ENCODE peak calls at places on chromosome 1, in five cellular contexts. B is HFF-Myc, K is OCI-LY7, L is HFFc6, S is kidney. G is an unnamed sample.

GRCh38 chr1:147516157-147516917 is 25.0 kb upstream of the BCL9 start:
- DNase-seq in B (no peak), K (no peak), L (no peak), S (no peak), G (no peak)

GRCh38 chr1:201759194-201759814 is 69.7 kb upstream of the IPO9 start:
- DNase-seq in B (no peak), K (no peak), L (peak; percentile 59), S (no peak), G (no peak)

GRCh38 chr1:205656236-205656635 is 24.1 kb downstream of the SLC45A3 start:
- DNase-seq in B (no peak), K (no peak), L (no peak), S (no peak), G (no peak)

GRCh38 chr1:220689696-220690095 is 467 bp upstream of the C1orf115 start:
- DNase-seq in B (no peak), K (no peak), L (no peak), S (no peak), G (no peak)

GRCh38 chr1:177873238-177873637 is 96.6 kb downstream of the SEC16B start:
- DNase-seq in B (peak; percentile 86), K (no peak), L (peak; percentile 89), S (no peak), G (no peak)

GRCh38 chr1:62271137-62271536 is 48.1 kb downstream of the KANK4 start:
- DNase-seq in B (no peak), K (no peak), L (no peak), S (no peak), G (no peak)

GRCh38 chr1:58627221-58627620 is 50.2 kb upstream of the TACSTD2 start:
- DNase-seq in B (no peak), K (no peak), L (no peak), S (no peak), G (no peak)

GRCh38 chr1:115300087-115300856 is 37.8 kb downstream of the NGF start:
- DNase-seq in B (peak; percentile 71), K (peak; percentile 30), L (peak; percentile 73), S (no peak), G (no peak)

GRCh38 chr1:176073524-176074157 is 133.4 kb downstream of the COP1 start:
- DNase-seq in B (peak; percentile 54), K (peak; percentile 77), L (peak; percentile 52), S (no peak), G (peak; percentile 38)

GRCh38 chr1:24619376-24619775 is 23.7 kb upstream of the SRRM1 start:
- DNase-seq in B (no peak), K (no peak), L (no peak), S (no peak), G (no peak)

GRCh38 chr1:241711326-241711725 is 59.2 kb downstream of the WDR64 start:
- DNase-seq in B (no peak), K (no peak), L (no peak), S (no peak), G (no peak)

GRCh38 chr1:19484338-19484792 is 974 bp downstream of the CAPZB start:
- DNase-seq in B (no peak), K (no peak), L (no peak), S (peak; percentile 85), G (no peak)

GRCh38 chr1:214549604-214550338 is 1.6 kb downstream of the PTPN14 start:
- DNase-seq in B (no peak), K (no peak), L (peak; percentile 52), S (no peak), G (no peak)
- TF ChIP-seq CTCF in B (peak; percentile 37), K (no peak), L (peak; percentile 63), S (no peak), G (no peak)

GRCh38 chr1:224922404-224923164 is 6.9 kb upstream of the DNAH14 start:
- DNase-seq in B (no peak), K (peak; percentile 27), L (peak; percentile 25), S (peak; percentile 47), G (peak; percentile 60)
- TF ChIP-seq CTCF in B (peak; percentile 64), K (peak; percentile 79), L (peak; percentile 85), S (peak; percentile 52), G (peak; percentile 16)

GRCh38 chr1:153190373-153190772 is 12.9 kb upstream of the LELP1 start:
- DNase-seq in B (no peak), K (no peak), L (no peak), S (no peak), G (peak; percentile 8)
- TF ChIP-seq CTCF in B (no peak), K (peak; percentile 55), L (peak; percentile 34), S (no peak), G (peak; percentile 11)

GRCh38 chr1:200037904-200038644 is 10.6 kb downstream of the NR5A2 start:
- DNase-seq in B (no peak), K (no peak), L (no peak), S (no peak), G (peak; percentile 23)
- TF ChIP-seq CTCF in B (no peak), K (no peak), L (peak; percentile 19), S (no peak), G (no peak)

GRCh38 chr1:150537732-150538684 is 11.2 kb upstream of the ADAMTSL4 start:
- DNase-seq in B (no peak), K (no peak), L (peak; percentile 83), S (no peak), G (no peak)
- TF ChIP-seq CTCF in B (no peak), K (peak; percentile 42), L (peak; percentile 59), S (no peak), G (no peak)

GRCh38 chr1:50967416-50968020 is 2.5 kb upstream of the CDKN2C start:
- DNase-seq in B (no peak), K (peak; percentile 44), L (peak; percentile 37), S (no peak), G (peak; percentile 46)
- TF ChIP-seq CTCF in B (no peak), K (no peak), L (no peak), S (no peak), G (no peak)

GRCh38 chr1:84687703-84688460 is 2.4 kb downstream of the SSX2IP start:
- DNase-seq in B (no peak), K (peak; percentile 19), L (peak; percentile 78), S (no peak), G (no peak)
- TF ChIP-seq CTCF in B (no peak), K (no peak), L (no peak), S (no peak), G (no peak)

G was measured in GM20000.